ENCODE peak calls at places on chromosome 5, in six cellular contexts. U is T-cell; A is aorta; W is stimulated activated effector memory CD8-positive, alpha-beta T cell treated with anti-CD3 and anti-CD28 coated beads, Interleukin-12 subunit alpha, Interleukin-12 subunit beta, amount 100 ng/mL, for 72 hours; L is RWPE2; H is activated CD8-positive, alpha-beta T cell treated with anti-CD3 and anti-CD28 coated beads for 36 hours. Y is an unnamed sample.

GRCh38 chr5:135398855-135399837 is at the start of gene MACROH2A1:
- ATAC-seq in U (peak; percentile 90), A (peak; percentile 97), W (peak; percentile 94), L (peak; percentile 80), H (peak; percentile 88), Y (peak; percentile 90)

GRCh38 chr5:60372786-60373185 is 327.2 kb downstream of the DEPDC1B start:
- ATAC-seq in U (no peak), A (no peak), W (no peak), L (no peak), H (no peak), Y (no peak)

GRCh38 chr5:66427043-66427442 is 169.2 kb upstream of the MAST4 start:
- ATAC-seq in U (no peak), A (no peak), W (no peak), L (no peak), H (no peak), Y (no peak)

GRCh38 chr5:108788142-108788541 is 40.4 kb downstream of the FER start:
- ATAC-seq in U (no peak), A (peak; percentile 89), W (no peak), L (peak; percentile 46), H (no peak), Y (peak; percentile 92)

GRCh38 chr5:63398346-63398745 is 563.9 kb downstream of the HTR1A start:
- ATAC-seq in U (no peak), A (no peak), W (no peak), L (peak; percentile 91), H (no peak), Y (no peak)

GRCh38 chr5:131984945-131985665 is 26.4 kb downstream of the ACSL6 start:
- ATAC-seq in U (no peak), A (no peak), W (no peak), L (no peak), H (no peak), Y (no peak)

GRCh38 chr5:131747180-131748105 is 49.4 kb downstream of the FNIP1 start:
- ATAC-seq in U (peak; percentile 87), A (no peak), W (peak; percentile 96), L (no peak), H (peak; percentile 92), Y (peak; percentile 33)

GRCh38 chr5:172832383-172833315 is 1.4 kb upstream of the ERGIC1 start:
- ATAC-seq in U (no peak), A (no peak), W (no peak), L (no peak), H (no peak), Y (no peak)

GRCh38 chr5:32276173-32276853 is 36.4 kb downstream of the MTMR12 start:
- ATAC-seq in U (peak; percentile 52), A (no peak), W (no peak), L (peak; percentile 74), H (peak; percentile 44), Y (peak; percentile 75)

GRCh38 chr5:157108961-157109360 is at the start of gene HAVCR2:
- ATAC-seq in U (peak; percentile 98), A (no peak), W (peak; percentile 96), L (no peak), H (peak; percentile 91), Y (peak; percentile 70)

GRCh38 chr5:35317586-35317985 is 87.3 kb upstream of the PRLR start:
- ATAC-seq in U (no peak), A (no peak), W (no peak), L (no peak), H (no peak), Y (no peak)

GRCh38 chr5:123429993-123430392 is 6.8 kb upstream of the CEP120 start:
- ATAC-seq in U (no peak), A (peak; percentile 67), W (no peak), L (peak; percentile 95), H (peak; percentile 88), Y (peak; percentile 98)

GRCh38 chr5:5384634-5385033 is 37.8 kb upstream of the ICE1 start:
- ATAC-seq in U (no peak), A (peak; percentile 30), W (no peak), L (no peak), H (no peak), Y (no peak)

GRCh38 chr5:143118222-143118621 is 285.3 kb downstream of the NR3C1 start:
- ATAC-seq in U (no peak), A (no peak), W (peak; percentile 62), L (no peak), H (peak; percentile 53), Y (no peak)

GRCh38 chr5:125011982-125012381 is 265.5 kb upstream of the ZNF608 start:
- ATAC-seq in U (no peak), A (no peak), W (no peak), L (no peak), H (no peak), Y (no peak)

GRCh38 chr5:74476197-74477081 is 164.1 kb downstream of the ENC1 start:
- ATAC-seq in U (no peak), A (no peak), W (no peak), L (no peak), H (no peak), Y (no peak)

GRCh38 chr5:93736284-93736683 is 5.1 kb downstream of the POU5F2 start:
- ATAC-seq in U (no peak), A (no peak), W (no peak), L (no peak), H (no peak), Y (no peak)

GRCh38 chr5:109740329-109740728 is 50.6 kb downstream of the MAN2A1 start:
- ATAC-seq in U (no peak), A (peak; percentile 60), W (peak; percentile 64), L (peak; percentile 35), H (peak; percentile 39), Y (no peak)

GRCh38 chr5:89827960-89828359 is 581.6 kb downstream of the CETN3 start:
- ATAC-seq in U (no peak), A (no peak), W (no peak), L (no peak), H (no peak), Y (no peak)

GRCh38 chr5:159166416-159166815 is 42.9 kb downstream of the RNF145 start:
- ATAC-seq in U (no peak), A (no peak), W (no peak), L (no peak), H (no peak), Y (no peak)

Y was measured in esophagus mucosa.